ENCODE peak calls at places on chromosomes 5 and 9, in ten cellular contexts. U, V, S, M, P, R, Z, J, H and E are unnamed samples.

GRCh38 chr9:90010793-90011192 is 406.0 kb downstream of the GADD45G start:
- DNase-seq in U (no peak), V (no peak), S (no peak), M (no peak), P (no peak), R (no peak), Z (no peak), J (no peak), H (no peak), E (no peak)

GRCh38 chr9:68668127-68668526 is 36.9 kb upstream of the PIP5K1B start:
- DNase-seq in U (no peak), V (no peak), S (no peak), M (no peak), P (no peak), R (no peak), Z (no peak), J (no peak), H (no peak), E (no peak)

GRCh38 chr9:87479801-87480201 is 17.9 kb upstream of the DAPK1 start:
- DNase-seq in U (no peak), V (no peak), S (no peak), M (no peak), P (no peak), R (no peak), Z (peak; percentile 48), J (no peak), H (no peak), E (peak; percentile 44)

GRCh38 chr9:7228786-7229185 is 471.0 kb downstream of the KDM4C start:
- DNase-seq in U (no peak), V (no peak), S (no peak), M (no peak), P (no peak), R (no peak), Z (no peak), J (no peak), H (no peak), E (no peak)

GRCh38 chr5:134566741-134567221 is 41.3 kb downstream of the JADE2 start:
- DNase-seq in U (no peak), V (no peak), S (no peak), M (no peak), P (no peak), R (no peak), Z (no peak), J (no peak), H (no peak), E (no peak)

GRCh38 chr5:7856855-7857254 is 5.9 kb upstream of the CFAP90 start:
- DNase-seq in U (peak; percentile 41), V (no peak), S (no peak), M (no peak), P (peak; percentile 16), R (peak; percentile 45), Z (peak; percentile 59), J (no peak), H (peak; percentile 78), E (peak; percentile 64)

GRCh38 chr5:169003721-169004481 is 297.0 kb downstream of the SLIT3 start:
- DNase-seq in U (peak; percentile 27), V (no peak), S (no peak), M (no peak), P (no peak), R (no peak), Z (no peak), J (no peak), H (no peak), E (no peak)

GRCh38 chr9:32344551-32345182 is 39.8 kb upstream of the ACO1 start:
- DNase-seq in U (peak; percentile 6), V (no peak), S (no peak), M (no peak), P (peak; percentile 20), R (no peak), Z (peak; percentile 22), J (no peak), H (no peak), E (no peak)

GRCh38 chr5:132834057-132834456 is 3.6 kb upstream of the SHROOM1 start:
- DNase-seq in U (no peak), V (no peak), S (no peak), M (no peak), P (no peak), R (no peak), Z (no peak), J (no peak), H (no peak), E (no peak)

GRCh38 chr9:122087406-122088200 is 5.5 kb downstream of the TTLL11 start:
- DNase-seq in U (no peak), V (no peak), S (peak; percentile 31), M (no peak), P (no peak), R (no peak), Z (no peak), J (peak; percentile 11), H (peak; percentile 70), E (peak; percentile 85)

GRCh38 chr5:80784451-80784850 is 129.7 kb upstream of the DHFR start:
- DNase-seq in U (no peak), V (no peak), S (no peak), M (no peak), P (no peak), R (no peak), Z (no peak), J (no peak), H (no peak), E (peak; percentile 38)

GRCh38 chr9:135088348-135088978 is 995 bp downstream of the OLFM1 start:
- DNase-seq in U (no peak), V (no peak), S (no peak), M (no peak), P (no peak), R (no peak), Z (no peak), J (no peak), H (no peak), E (no peak)

GRCh38 chr5:6525910-6526309 is 77.3 kb downstream of the UBE2QL1 start:
- DNase-seq in U (peak; percentile 62), V (no peak), S (no peak), M (no peak), P (peak; percentile 29), R (peak; percentile 30), Z (no peak), J (no peak), H (no peak), E (no peak)